ENCODE peak calls at places on chromosomes 11 and 22, in seven cellular contexts. X, Q, Z, S, O, N and F are unnamed samples.

GRCh38 chr11:125773516-125773915 is 5.1 kb downstream of the PATE2 start:
- DNase-seq in X (no peak), Q (no peak), Z (no peak), S (no peak), O (no peak), N (no peak), F (no peak)

GRCh38 chr22:33811686-33812085 is 108.6 kb downstream of the LARGE1 start:
- DNase-seq in X (peak; percentile 47), Q (no peak), Z (peak; percentile 37), S (no peak), O (no peak), N (peak; percentile 79), F (no peak)

GRCh38 chr11:58576792-58577440 is 1.3 kb upstream of the LPXN start:
- DNase-seq in X (no peak), Q (peak; percentile 42), Z (no peak), S (peak; percentile 35), O (no peak), N (peak; percentile 66), F (peak; percentile 59)

GRCh38 chr22:41146573-41146972 is 54.2 kb downstream of the EP300 start:
- DNase-seq in X (no peak), Q (peak; percentile 5), Z (no peak), S (no peak), O (no peak), N (no peak), F (no peak)

GRCh38 chr22:38796262-38796957 is 2.5 kb upstream of the DNAL4 start:
- DNase-seq in X (no peak), Q (no peak), Z (no peak), S (no peak), O (no peak), N (no peak), F (no peak)

GRCh38 chr22:34278121-34278520 is 357.8 kb upstream of the LARGE1 start:
- DNase-seq in X (peak; percentile 8), Q (no peak), Z (no peak), S (no peak), O (no peak), N (no peak), F (no peak)

GRCh38 chr11:86162257-86162656 is 82.3 kb upstream of the EED start:
- DNase-seq in X (peak; percentile 36), Q (no peak), Z (no peak), S (peak; percentile 85), O (no peak), N (peak; percentile 93), F (peak; percentile 79)

GRCh38 chr22:24437091-24437490 is 9.7 kb downstream of the ADORA2A start:
- DNase-seq in X (no peak), Q (no peak), Z (no peak), S (no peak), O (no peak), N (no peak), F (no peak)

GRCh38 chr22:32204856-32205722 is at the start of gene RFPL2:
- DNase-seq in X (peak; percentile 64), Q (no peak), Z (no peak), S (peak; percentile 68), O (no peak), N (peak; percentile 1), F (peak; percentile 20)

GRCh38 chr11:96307748-96308133 is 35.3 kb downstream of the MAML2 start:
- DNase-seq in X (no peak), Q (no peak), Z (peak; percentile 70), S (peak; percentile 90), O (no peak), N (peak; percentile 95), F (peak; percentile 91)

GRCh38 chr22:29871684-29872083 is 11.3 kb upstream of the MTMR3 start:
- DNase-seq in X (peak; percentile 13), Q (no peak), Z (no peak), S (no peak), O (no peak), N (no peak), F (no peak)

GRCh38 chr22:48692734-48693376 is 1134.8 kb downstream of the BRD1 start:
- DNase-seq in X (no peak), Q (no peak), Z (no peak), S (no peak), O (no peak), N (no peak), F (no peak)

GRCh38 chr11:3162410-3163240 is 2.5 kb downstream of the OSBPL5 start:
- DNase-seq in X (no peak), Q (no peak), Z (no peak), S (no peak), O (no peak), N (no peak), F (no peak)

GRCh38 chr11:2446590-2447252 is 1.9 kb downstream of the KCNQ1 start:
- DNase-seq in X (peak; percentile 11), Q (no peak), Z (no peak), S (no peak), O (no peak), N (no peak), F (no peak)

GRCh38 chr22:49642331-49642730 is 185.3 kb downstream of the BRD1 start:
- DNase-seq in X (peak; percentile 60), Q (no peak), Z (no peak), S (no peak), O (no peak), N (no peak), F (no peak)

GRCh38 chr11:73838443-73839122 is 38.1 kb downstream of the COA4 start:
- DNase-seq in X (no peak), Q (no peak), Z (no peak), S (peak; percentile 4), O (no peak), N (peak; percentile 50), F (no peak)

GRCh38 chr11:2771758-2772466 is 72.1 kb upstream of the KCNQ1OT1 start:
- DNase-seq in X (no peak), Q (no peak), Z (no peak), S (no peak), O (no peak), N (no peak), F (no peak)

GRCh38 chr11:130159139-130159538 is 443 bp upstream of the ST14 start:
- DNase-seq in X (no peak), Q (no peak), Z (no peak), S (no peak), O (no peak), N (no peak), F (no peak)

GRCh38 chr11:130161441-130161840 is 1.9 kb downstream of the ST14 start:
- DNase-seq in X (no peak), Q (no peak), Z (no peak), S (no peak), O (no peak), N (no peak), F (no peak)

GRCh38 chr11:130160460-130161090 is 993 bp downstream of the ST14 start:
- DNase-seq in X (no peak), Q (no peak), Z (no peak), S (peak; percentile 27), O (no peak), N (no peak), F (no peak)

GRCh38 chr11:130157840-130158239 is 1.7 kb upstream of the ST14 start:
- DNase-seq in X (no peak), Q (no peak), Z (no peak), S (no peak), O (no peak), N (no peak), F (no peak)

DNA sequence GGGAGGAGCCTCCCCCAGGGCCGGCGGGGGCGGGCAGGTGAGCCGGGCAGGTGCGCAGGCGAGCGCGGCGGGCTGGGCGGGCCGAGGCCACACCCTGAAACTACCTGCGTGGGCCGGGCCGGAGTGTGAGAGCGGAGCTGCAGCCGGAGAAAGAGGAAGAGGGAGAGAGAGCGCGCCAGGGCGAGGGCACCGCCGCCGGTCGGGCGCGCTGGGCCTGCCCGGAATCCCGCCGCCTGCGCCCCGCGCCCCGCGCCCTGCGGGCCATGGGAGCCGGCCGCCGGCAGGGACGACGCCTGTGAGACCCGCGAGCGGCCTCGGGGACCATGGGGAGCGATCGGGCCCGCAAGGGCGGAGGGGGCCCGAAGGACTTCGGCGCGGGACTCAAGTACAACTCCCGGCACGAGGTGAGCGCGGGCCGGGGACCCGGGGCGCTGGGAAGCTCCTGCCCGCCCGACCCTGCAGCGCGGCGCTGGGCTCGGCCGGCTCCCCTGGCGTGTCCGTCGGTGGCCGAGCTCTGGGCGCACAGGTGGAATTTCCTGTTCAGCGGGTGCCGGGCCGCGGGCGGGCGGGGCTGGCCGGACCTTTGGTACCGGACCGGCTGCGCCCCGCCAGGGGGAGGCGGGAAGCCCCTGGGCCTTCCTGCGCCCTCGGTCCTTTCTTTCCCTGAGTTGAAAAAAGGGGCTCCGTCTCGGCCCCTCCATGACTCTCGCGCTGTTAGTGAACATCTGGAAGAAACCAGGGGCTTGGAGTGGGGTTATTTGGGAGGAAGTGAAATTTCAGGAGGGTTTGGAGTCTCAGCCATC is at the start of gene ST14:
- DNase-seq in X (peak; percentile 89), Q (no peak), Z (no peak), S (peak; percentile 82), O (no peak), N (no peak), F (peak; percentile 50)
- TF ChIP-seq CTCF in X (peak; percentile 8), Q (no peak), Z (no peak), S (no peak), O (no peak), N (no peak), F (no peak)

GRCh38 chr22:20017622-20017958 is 967 bp upstream of the ARVCF start:
- DNase-seq in X (no peak), Q (no peak), Z (no peak), S (no peak), O (no peak), N (no peak), F (no peak)
- H3K4me3 ChIP-seq in X (no peak overlapping the region), Q (no peak overlapping the region), Z (no peak overlapping the region), S (no peak overlapping the region), O (peak overlapping the region; percentile 79), N (no peak overlapping the region), F (no peak overlapping the region)

DNA sequence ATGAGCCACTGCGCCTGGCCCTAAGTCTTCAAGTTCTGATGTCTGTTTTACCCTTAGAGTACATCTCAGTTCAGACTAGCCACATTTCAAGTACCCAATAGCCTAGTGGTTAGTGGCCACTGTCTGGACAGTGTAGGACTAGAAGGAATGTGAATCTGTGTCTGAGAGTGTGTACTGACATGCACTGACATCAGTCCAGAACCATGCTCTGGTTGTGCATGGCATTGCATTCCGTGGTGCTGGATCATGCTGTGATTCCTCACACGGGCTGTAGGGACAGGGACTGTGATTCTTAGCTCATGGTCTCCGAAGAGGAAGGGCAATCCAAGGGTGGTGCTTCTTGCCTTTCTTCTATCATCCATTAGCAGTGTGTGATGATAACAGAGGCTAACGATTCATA is 41.1 kb downstream of the AMOTL1 start:
- DNase-seq in X (no peak), Q (no peak), Z (no peak), S (no peak), O (no peak), N (peak; percentile 63), F (no peak)
- TF ChIP-seq CTCF in X (no peak), Q (no peak), Z (no peak), S (no peak), O (no peak), N (no peak), F (no peak)

GRCh38 chr11:14359573-14360031 is 619 bp upstream of the RRAS2 start:
- DNase-seq in X (no peak), Q (no peak), Z (no peak), S (no peak), O (no peak), N (peak; percentile 35), F (no peak)
- H3K4me3 ChIP-seq in X (no peak overlapping the region), Q (no peak overlapping the region), Z (no peak overlapping the region), S (peak overlapping the region; percentile 92), O (peak overlapping the region; percentile 66), N (peak overlapping the region; percentile 73), F (no peak overlapping the region)

GRCh38 chr11:65266210-65266609 is 4.4 kb downstream of the POLA2 start:
- DNase-seq in X (no peak), Q (no peak), Z (no peak), S (no peak), O (no peak), N (no peak), F (peak; percentile 20)
- TF ChIP-seq CTCF in X (no peak), Q (no peak), Z (peak; percentile 47), S (no peak), O (no peak), N (peak; percentile 2), F (peak; percentile 48)